ENCODE peak calls at places on chromosomes 5 and 9, in five cellular contexts. I is heart left ventricle, R is ovary, M is esophagus squamous epithelium, X is GM12892. C is an unnamed sample.

GRCh38 chr9:121837113-121838010 is 185.9 kb downstream of the DAB2IP start:
- DNase-seq in R (peak), I (no peak), X (no peak), M (no peak), C (no peak)

GRCh38 chr9:114123031-114123977 is 24.2 kb upstream of the KIF12 start:
- DNase-seq in X (no peak), R (no peak), M (no peak), I (no peak), C (no peak)

GRCh38 chr5:180606215-180606785 is 15.0 kb upstream of the SCGB3A1 start:
- DNase-seq in M (no peak), R (no peak), X (no peak), I (no peak), C (no peak)

GRCh38 chr5:169946743-169947142 is 33.6 kb downstream of the INSYN2B start:
- DNase-seq in I (no peak), R (no peak), M (no peak), X (no peak), C (no peak)

GRCh38 chr5:147578228-147579024 is 68.6 kb upstream of the DPYSL3 start:
- DNase-seq in R (no peak), X (no peak), M (no peak), I (no peak), C (no peak)

GRCh38 chr5:174623438-174624019 is 100.9 kb upstream of the MSX2 start:
- DNase-seq in M (no peak), R (no peak), X (no peak), I (no peak), C (no peak)

GRCh38 chr9:122346478-122347347 is 24.1 kb upstream of the PTGS1 start:
- DNase-seq in M (no peak), I (peak), X (peak), R (peak), C (peak)

GRCh38 chr5:82174128-82174918 is 103.8 kb downstream of the RPS23 start:
- DNase-seq in I (peak), R (no peak), M (no peak), X (no peak), C (no peak)

GRCh38 chr5:78500028-78500427 is 139.6 kb downstream of the SCAMP1 start:
- DNase-seq in I (no peak), X (no peak), R (no peak), M (no peak), C (no peak)

GRCh38 chr5:118834710-118835109 is 153.6 kb downstream of the DTWD2 start:
- DNase-seq in R (no peak), I (no peak), X (no peak), M (no peak), C (no peak)

GRCh38 chr9:128808543-128808942 is 9.8 kb upstream of the ENDOG start:
- DNase-seq in M (no peak), R (no peak), I (no peak), X (no peak), C (no peak)

GRCh38 chr9:128810873-128811272 is 7.4 kb upstream of the ENDOG start:
- DNase-seq in I (no peak), X (no peak), R (no peak), M (no peak), C (no peak)

GRCh38 chr9:128809036-128809599 is 9.2 kb upstream of the ENDOG start:
- DNase-seq in R (no peak), X (no peak), I (no peak), M (no peak), C (no peak)

GRCh38 chr9:128807827-128808226 is 10.5 kb upstream of the ENDOG start:
- DNase-seq in M (no peak), X (no peak), R (no peak), I (no peak), C (no peak)

DNA sequence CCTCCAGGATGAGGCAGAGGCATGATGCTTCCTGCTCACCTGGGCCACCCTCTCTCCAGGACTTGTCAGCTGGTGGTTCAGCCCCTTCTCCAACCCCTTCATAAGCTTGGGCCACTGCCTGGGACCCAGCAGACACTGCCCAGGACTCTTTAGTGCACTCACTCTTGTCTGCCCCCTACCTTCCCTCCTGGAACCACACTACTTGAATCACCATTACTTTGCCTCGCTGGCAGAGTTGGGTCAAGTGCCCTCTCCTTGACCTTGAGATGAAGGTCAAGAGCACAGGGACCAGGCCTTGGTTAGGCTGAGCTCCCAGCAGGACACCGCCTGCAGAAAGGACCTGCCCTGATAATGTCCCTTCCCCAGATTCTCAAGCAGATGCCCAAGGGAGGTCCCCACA is 8.5 kb upstream of the ENDOG start:
- DNase-seq in M (no peak), I (no peak), X (no peak), R (no peak), C (no peak)
- TF ChIP-seq POLR2A in M (no peak), I (no peak), X (peak), R (no peak), C (no peak)

GRCh38 chr9:137201205-137201868 is 796 bp upstream of the TPRN start:
- DNase-seq in I (no peak), X (no peak), M (no peak), R (no peak), C (no peak)
- TF ChIP-seq POLR2A in I (no peak), X (no peak), M (no peak), R (no peak), C (no peak)

DNA sequence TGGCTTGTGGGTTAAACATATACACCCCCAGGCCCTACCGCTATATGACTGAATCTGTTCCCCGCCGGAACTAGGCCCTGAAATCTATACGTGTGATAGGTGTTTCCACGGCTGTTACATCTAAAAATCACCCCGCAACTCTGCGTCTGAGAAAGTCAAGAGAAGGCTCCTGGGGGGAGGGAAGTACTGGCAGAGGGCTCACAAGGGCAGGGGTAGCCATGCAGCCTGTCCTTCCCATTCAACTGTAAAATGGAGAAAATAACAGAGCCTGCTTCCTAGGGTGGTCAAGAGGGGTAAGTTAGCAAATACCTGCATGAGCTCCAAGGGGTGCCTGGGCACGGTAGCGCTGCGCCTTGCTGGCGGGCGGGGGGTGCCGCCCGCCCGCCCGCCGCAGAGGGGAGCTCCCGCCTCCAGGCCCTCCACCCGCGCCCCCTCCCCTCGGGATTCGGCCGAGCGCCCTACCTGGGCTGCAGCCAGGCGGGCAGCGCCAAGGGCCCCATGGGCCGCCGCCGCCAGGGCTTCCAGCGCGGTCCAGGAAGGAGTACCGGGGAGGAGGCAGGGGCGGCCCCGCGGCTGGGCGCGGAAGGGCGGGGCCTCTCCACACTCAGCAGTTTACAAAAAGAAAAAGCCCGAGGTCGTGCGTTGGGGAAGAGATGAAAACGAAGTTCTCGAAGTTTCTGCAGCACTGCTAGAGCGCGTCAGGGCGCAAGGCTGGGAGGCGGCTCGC is at the start of gene HACD4:
- DNase-seq in R (peak), M (peak), X (peak), I (peak), C (peak)
- TF ChIP-seq POLR2A in R (no peak), M (no peak), X (peak), I (no peak), C (no peak)

GRCh38 chr5:88883059-88883565 is at the start of gene MEF2C:
- DNase-seq in M (peak), X (peak), R (peak), I (peak), C (peak)

GRCh38 chr5:88884435-88884877 is 1.5 kb upstream of the MEF2C start:
- DNase-seq in M (no peak), I (no peak), R (no peak), X (no peak), C (no peak)

GRCh38 chr5:88883566-88884434 is 816 bp upstream of the MEF2C start:
- DNase-seq in I (peak), X (peak), M (peak), R (peak), C (peak)

GRCh38 chr5:88881566-88881965 is 1.4 kb downstream of the MEF2C start:
- DNase-seq in M (no peak), X (no peak), I (no peak), R (no peak), C (no peak)

GRCh38 chr5:88882321-88883038 is 504 bp downstream of the MEF2C start:
- DNase-seq in M (no peak), X (no peak), R (no peak), I (no peak), C (no peak)
- TF ChIP-seq POLR2A in M (no peak), X (no peak), R (no peak), I (no peak), C (no peak)